ENCODE peak calls at places on chromosomes 16 and 17, in four cellular contexts. Y, D, O and I are unnamed samples.

GRCh38 chr17:1942066-1942365 is 83.1 kb downstream of the RTN4RL1 start:
- DNase-seq in Y (no peak), D (no peak), O (no peak), I (no peak)

GRCh38 chr17:62644487-62645173 is 17.2 kb downstream of the MRC2 start:
- DNase-seq in Y (peak), D (no peak), O (peak), I (no peak)

GRCh38 chr16:65809627-65810026 is 556.9 kb upstream of the CDH5 start:
- DNase-seq in Y (no peak), D (no peak), O (no peak), I (no peak)

GRCh38 chr16:88719267-88719932 is 13.1 kb downstream of the CTU2 start:
- DNase-seq in Y (no peak), D (no peak), O (no peak), I (peak)

GRCh38 chr17:5861849-5862248 is 208.3 kb upstream of the WSCD1 start:
- DNase-seq in Y (no peak), D (no peak), O (no peak), I (no peak)

GRCh38 chr17:60748232-60748631 is 70.6 kb downstream of the BCAS3 start:
- DNase-seq in Y (no peak), D (no peak), O (no peak), I (no peak)

GRCh38 chr16:86992587-86992986 is 324.6 kb downstream of the C16orf95 start:
- DNase-seq in Y (no peak), D (no peak), O (no peak), I (no peak)

GRCh38 chr16:77169650-77170236 is 21.2 kb upstream of the MON1B start:
- DNase-seq in Y (peak), D (peak), O (peak), I (peak)

GRCh38 chr16:86171329-86171728 is 272.4 kb downstream of the IRF8 start:
- DNase-seq in Y (no peak), D (peak), O (no peak), I (no peak)

GRCh38 chr17:14214271-14214670 is 22.4 kb downstream of the CDRT15 start:
- DNase-seq in Y (no peak), D (peak), O (no peak), I (no peak)

GRCh38 chr16:89796104-89796503 is 20.3 kb downstream of the FANCA start:
- DNase-seq in Y (no peak), D (no peak), O (no peak), I (no peak)

GRCh38 chr17:13244511-13244910 is 226.7 kb upstream of the ELAC2 start:
- DNase-seq in Y (no peak), D (no peak), O (no peak), I (no peak)

GRCh38 chr17:47401100-47401499 is 77.3 kb downstream of the EFCAB13 start:
- DNase-seq in Y (no peak), D (no peak), O (no peak), I (no peak)

GRCh38 chr16:66131156-66131807 is 235.2 kb upstream of the CDH5 start:
- DNase-seq in Y (no peak), D (peak), O (no peak), I (no peak)

GRCh38 chr16:2839650-2840450 is 9.7 kb downstream of the ZG16B start:
- DNase-seq in Y (no peak), D (no peak), O (no peak), I (no peak)